ENCODE peak calls at places on chromosomes 7 and 10, in four cellular contexts. One of them, this sample, is unnamed.

GRCh38 chr10:124515244-124515970 is 53.8 kb downstream of the LHPP start:
- DNase-seq in renal cortical epithelial cell: no peak
- DNase-seq in skeletal muscle cell: no peak
- DNase-seq in germinal center: no peak
- DNase-seq in this sample: no peak

GRCh38 chr7:95330194-95331003 is 6.1 kb upstream of the PON1 start:
- DNase-seq in renal cortical epithelial cell: peak; percentile 40
- DNase-seq in skeletal muscle cell: peak; percentile 33
- DNase-seq in germinal center: no peak
- DNase-seq in this sample: no peak

GRCh38 chr10:79127151-79127961 is 58.6 kb downstream of the ZMIZ1 start:
- DNase-seq in renal cortical epithelial cell: peak; percentile 84
- DNase-seq in skeletal muscle cell: no peak
- DNase-seq in germinal center: no peak
- DNase-seq in this sample: no peak

GRCh38 chr7:141231018-141231792 is 157.3 kb downstream of the TMEM178B start:
- DNase-seq in renal cortical epithelial cell: peak; percentile 46
- DNase-seq in skeletal muscle cell: no peak
- DNase-seq in germinal center: no peak
- DNase-seq in this sample: no peak

GRCh38 chr10:128863411-128863810 is 603.6 kb upstream of the MGMT start:
- DNase-seq in renal cortical epithelial cell: no peak
- DNase-seq in skeletal muscle cell: no peak
- DNase-seq in germinal center: no peak
- DNase-seq in this sample: peak; percentile 45

GRCh38 chr7:144027070-144027469 is 21.7 kb upstream of the OR2A5 start:
- DNase-seq in renal cortical epithelial cell: peak; percentile 49
- DNase-seq in skeletal muscle cell: peak; percentile 4
- DNase-seq in germinal center: no peak
- DNase-seq in this sample: no peak

GRCh38 chr10:29273478-29273877 is 15.4 kb upstream of the LYZL1 start:
- DNase-seq in renal cortical epithelial cell: no peak
- DNase-seq in skeletal muscle cell: no peak
- DNase-seq in germinal center: no peak
- DNase-seq in this sample: no peak

GRCh38 chr10:13120786-13121499 is 21.0 kb downstream of the OPTN start:
- DNase-seq in renal cortical epithelial cell: no peak
- DNase-seq in skeletal muscle cell: peak; percentile 26
- DNase-seq in germinal center: no peak
- DNase-seq in this sample: no peak

GRCh38 chr7:87475359-87476178 is at the start of gene ABCB4:
- DNase-seq in renal cortical epithelial cell: no peak
- DNase-seq in skeletal muscle cell: no peak
- DNase-seq in germinal center: peak; percentile 31
- DNase-seq in this sample: no peak

GRCh38 chr10:130461631-130462030 is 325.4 kb downstream of the GLRX3 start:
- DNase-seq in renal cortical epithelial cell: no peak
- DNase-seq in skeletal muscle cell: no peak
- DNase-seq in germinal center: no peak
- DNase-seq in this sample: no peak

GRCh38 chr10:8060010-8060703 is 5.7 kb downstream of the GATA3 start:
- DNase-seq in renal cortical epithelial cell: peak; percentile 15
- DNase-seq in skeletal muscle cell: no peak
- DNase-seq in germinal center: no peak
- DNase-seq in this sample: no peak

GRCh38 chr10:117477961-117478670 is 64.4 kb upstream of the EMX2 start:
- DNase-seq in renal cortical epithelial cell: peak; percentile 99
- DNase-seq in skeletal muscle cell: peak; percentile 65
- DNase-seq in germinal center: no peak
- DNase-seq in this sample: no peak

GRCh38 chr10:47402681-47403301 is 18.7 kb upstream of the ZNF488 start:
- DNase-seq in renal cortical epithelial cell: peak; percentile 89
- DNase-seq in skeletal muscle cell: peak; percentile 33
- DNase-seq in germinal center: no peak
- DNase-seq in this sample: peak; percentile 67

GRCh38 chr10:125057158-125058001 is 103.0 kb downstream of the CTBP2 start:
- DNase-seq in renal cortical epithelial cell: peak; percentile 63
- DNase-seq in skeletal muscle cell: peak; percentile 79
- DNase-seq in germinal center: no peak
- DNase-seq in this sample: no peak

GRCh38 chr10:50033481-50033880 is 34.3 kb upstream of the WASHC2A start:
- DNase-seq in renal cortical epithelial cell: no peak
- DNase-seq in skeletal muscle cell: peak; percentile 57
- DNase-seq in germinal center: no peak
- DNase-seq in this sample: no peak

GRCh38 chr10:18565006-18565405 is 86.4 kb downstream of the NSUN6 start:
- DNase-seq in renal cortical epithelial cell: no peak
- DNase-seq in skeletal muscle cell: no peak
- DNase-seq in germinal center: no peak
- DNase-seq in this sample: no peak

GRCh38 chr7:45938626-45939302 is 17.7 kb upstream of the IGFBP3 start:
- DNase-seq in renal cortical epithelial cell: no peak
- DNase-seq in skeletal muscle cell: no peak
- DNase-seq in germinal center: no peak
- DNase-seq in this sample: no peak

GRCh38 chr10:68900427-68901105 is 549 bp upstream of the DDX50 start:
- DNase-seq in renal cortical epithelial cell: peak; percentile 63
- DNase-seq in skeletal muscle cell: peak; percentile 53
- DNase-seq in germinal center: peak; percentile 4
- DNase-seq in this sample: peak; percentile 92

GRCh38 chr10:74227697-74228424 is 76.8 kb downstream of the ADK start:
- DNase-seq in renal cortical epithelial cell: peak; percentile 89
- DNase-seq in skeletal muscle cell: no peak
- DNase-seq in germinal center: peak; percentile 16
- DNase-seq in this sample: no peak

GRCh38 chr7:77425151-77426051 is 9.3 kb upstream of the GSAP start:
- DNase-seq in renal cortical epithelial cell: no peak
- DNase-seq in skeletal muscle cell: no peak
- DNase-seq in germinal center: no peak
- DNase-seq in this sample: no peak

GRCh38 chr10:29386347-29386999 is 97.6 kb downstream of the LYZL1 start:
- DNase-seq in renal cortical epithelial cell: peak; percentile 50
- DNase-seq in skeletal muscle cell: no peak
- DNase-seq in germinal center: peak; percentile 11
- DNase-seq in this sample: no peak

GRCh38 chr10:58820862-58821559 is 308.3 kb downstream of the BICC1 start:
- DNase-seq in renal cortical epithelial cell: peak; percentile 53
- DNase-seq in skeletal muscle cell: peak; percentile 82
- DNase-seq in germinal center: no peak
- DNase-seq in this sample: no peak

GRCh38 chr7:41459183-41459582 is 243.7 kb downstream of the INHBA start:
- DNase-seq in renal cortical epithelial cell: no peak
- DNase-seq in skeletal muscle cell: no peak
- DNase-seq in germinal center: no peak
- DNase-seq in this sample: no peak

GRCh38 chr10:117339569-117339968 is 35.7 kb downstream of the PDZD8 start:
- DNase-seq in renal cortical epithelial cell: peak; percentile 55
- DNase-seq in skeletal muscle cell: peak; percentile 18
- DNase-seq in germinal center: no peak
- DNase-seq in this sample: no peak

GRCh38 chr7:10918093-10918590 is 55.5 kb upstream of the PHF14 start:
- DNase-seq in renal cortical epithelial cell: no peak
- DNase-seq in skeletal muscle cell: no peak
- DNase-seq in germinal center: no peak
- DNase-seq in this sample: no peak

GRCh38 chr7:103593691-103594090 is 147.7 kb upstream of the SLC26A5 start:
- DNase-seq in renal cortical epithelial cell: peak; percentile 29
- DNase-seq in skeletal muscle cell: peak; percentile 0
- DNase-seq in germinal center: no peak
- DNase-seq in this sample: no peak

GRCh38 chr7:98254951-98255610 is 3.0 kb upstream of the TECPR1 start:
- DNase-seq in renal cortical epithelial cell: no peak
- DNase-seq in skeletal muscle cell: no peak
- DNase-seq in germinal center: no peak
- DNase-seq in this sample: no peak

GRCh38 chr10:43186150-43186549 is 47.9 kb downstream of the CSGALNACT2 start:
- DNase-seq in renal cortical epithelial cell: no peak
- DNase-seq in skeletal muscle cell: no peak
- DNase-seq in germinal center: no peak
- DNase-seq in this sample: no peak

GRCh38 chr7:99116151-99116550 is 27.8 kb downstream of the SMURF1 start:
- DNase-seq in renal cortical epithelial cell: no peak
- DNase-seq in skeletal muscle cell: no peak
- DNase-seq in germinal center: no peak
- DNase-seq in this sample: no peak

GRCh38 chr10:122282253-122282671 is 11.2 kb downstream of the BTBD16 start:
- DNase-seq in renal cortical epithelial cell: peak; percentile 63
- DNase-seq in skeletal muscle cell: no peak
- DNase-seq in germinal center: no peak
- DNase-seq in this sample: no peak

GRCh38 chr7:104980969-104981670 is 32.9 kb upstream of the KMT2E start:
- DNase-seq in renal cortical epithelial cell: peak; percentile 61
- DNase-seq in skeletal muscle cell: no peak
- DNase-seq in germinal center: peak; percentile 71
- DNase-seq in this sample: no peak

GRCh38 chr10:64486149-64486548 is 964.9 kb downstream of the REEP3 start:
- DNase-seq in renal cortical epithelial cell: peak; percentile 75
- DNase-seq in skeletal muscle cell: peak; percentile 71
- DNase-seq in germinal center: no peak
- DNase-seq in this sample: no peak

GRCh38 chr7:136116186-136116585 is 139.0 kb upstream of the MTPN start:
- DNase-seq in renal cortical epithelial cell: no peak
- DNase-seq in skeletal muscle cell: no peak
- DNase-seq in germinal center: no peak
- DNase-seq in this sample: no peak